ENCODE peak calls at places on chromosomes 11 and 22, in eight cellular contexts. One of them, this sample, is unnamed.

GRCh38 chr11:117232911-117233409 is 489 bp downstream of the RNF214 start:
- DNase-seq in astrocyte of the cerebellum: no peak
- DNase-seq in stimulated activated CD4-positive, alpha-beta T cell treated with anti-CD3 and anti-CD28 coated beads, Interleukin-4, amount 100 ng/mL, for 48 hours: no peak
- DNase-seq in left lobe of liver: no peak
- DNase-seq in CD4-positive, alpha-beta T cell: no peak
- DNase-seq in foreskin fibroblast: no peak
- DNase-seq in HTR-8/SVneo: peak
- DNase-seq in germinal center: peak
- DNase-seq in this sample: peak

GRCh38 chr22:41499624-41500280 is 30.8 kb downstream of the ACO2 start:
- DNase-seq in astrocyte of the cerebellum: no peak
- DNase-seq in stimulated activated CD4-positive, alpha-beta T cell treated with anti-CD3 and anti-CD28 coated beads, Interleukin-4, amount 100 ng/mL, for 48 hours: no peak
- DNase-seq in left lobe of liver: peak
- DNase-seq in CD4-positive, alpha-beta T cell: no peak
- DNase-seq in foreskin fibroblast: no peak
- DNase-seq in HTR-8/SVneo: no peak
- DNase-seq in germinal center: no peak
- DNase-seq in this sample: no peak

GRCh38 chr11:61795459-61795858 is 2.7 kb downstream of the FEN1 start:
- DNase-seq in astrocyte of the cerebellum: no peak
- DNase-seq in stimulated activated CD4-positive, alpha-beta T cell treated with anti-CD3 and anti-CD28 coated beads, Interleukin-4, amount 100 ng/mL, for 48 hours: no peak
- DNase-seq in left lobe of liver: no peak
- DNase-seq in CD4-positive, alpha-beta T cell: no peak
- DNase-seq in foreskin fibroblast: no peak
- DNase-seq in HTR-8/SVneo: no peak
- DNase-seq in germinal center: no peak
- DNase-seq in this sample: no peak

GRCh38 chr22:31124290-31124689 is 1.5 kb downstream of the INPP5J start:
- DNase-seq in astrocyte of the cerebellum: no peak
- DNase-seq in stimulated activated CD4-positive, alpha-beta T cell treated with anti-CD3 and anti-CD28 coated beads, Interleukin-4, amount 100 ng/mL, for 48 hours: no peak
- DNase-seq in left lobe of liver: no peak
- DNase-seq in CD4-positive, alpha-beta T cell: no peak
- DNase-seq in foreskin fibroblast: no peak
- DNase-seq in HTR-8/SVneo: no peak
- DNase-seq in germinal center: no peak
- DNase-seq in this sample: no peak

GRCh38 chr11:119085523-119085878 is 820 bp downstream of the HMBS start:
- DNase-seq in astrocyte of the cerebellum: no peak
- DNase-seq in stimulated activated CD4-positive, alpha-beta T cell treated with anti-CD3 and anti-CD28 coated beads, Interleukin-4, amount 100 ng/mL, for 48 hours: no peak
- DNase-seq in left lobe of liver: no peak
- DNase-seq in CD4-positive, alpha-beta T cell: peak
- DNase-seq in foreskin fibroblast: no peak
- DNase-seq in HTR-8/SVneo: no peak
- DNase-seq in germinal center: no peak
- DNase-seq in this sample: peak

GRCh38 chr11:56624661-56625110 is 10.0 kb upstream of the OR5M1 start:
- DNase-seq in astrocyte of the cerebellum: peak
- DNase-seq in stimulated activated CD4-positive, alpha-beta T cell treated with anti-CD3 and anti-CD28 coated beads, Interleukin-4, amount 100 ng/mL, for 48 hours: no peak
- DNase-seq in left lobe of liver: no peak
- DNase-seq in CD4-positive, alpha-beta T cell: no peak
- DNase-seq in foreskin fibroblast: no peak
- DNase-seq in HTR-8/SVneo: peak
- DNase-seq in germinal center: no peak
- DNase-seq in this sample: no peak

GRCh38 chr11:84899740-84900139 is 727.4 kb downstream of the DLG2 start:
- DNase-seq in astrocyte of the cerebellum: no peak
- DNase-seq in stimulated activated CD4-positive, alpha-beta T cell treated with anti-CD3 and anti-CD28 coated beads, Interleukin-4, amount 100 ng/mL, for 48 hours: no peak
- DNase-seq in left lobe of liver: no peak
- DNase-seq in CD4-positive, alpha-beta T cell: no peak
- DNase-seq in foreskin fibroblast: no peak
- DNase-seq in HTR-8/SVneo: no peak
- DNase-seq in germinal center: no peak
- DNase-seq in this sample: no peak

GRCh38 chr22:20002661-20003060 is 14.0 kb downstream of the ARVCF start:
- DNase-seq in astrocyte of the cerebellum: no peak
- DNase-seq in stimulated activated CD4-positive, alpha-beta T cell treated with anti-CD3 and anti-CD28 coated beads, Interleukin-4, amount 100 ng/mL, for 48 hours: no peak
- DNase-seq in left lobe of liver: no peak
- DNase-seq in CD4-positive, alpha-beta T cell: no peak
- DNase-seq in foreskin fibroblast: no peak
- DNase-seq in HTR-8/SVneo: no peak
- DNase-seq in germinal center: no peak
- DNase-seq in this sample: no peak

GRCh38 chr22:47032956-47033647 is 270.7 kb downstream of the TBC1D22A start:
- DNase-seq in astrocyte of the cerebellum: no peak
- DNase-seq in stimulated activated CD4-positive, alpha-beta T cell treated with anti-CD3 and anti-CD28 coated beads, Interleukin-4, amount 100 ng/mL, for 48 hours: no peak
- DNase-seq in left lobe of liver: no peak
- DNase-seq in CD4-positive, alpha-beta T cell: no peak
- DNase-seq in foreskin fibroblast: no peak
- DNase-seq in HTR-8/SVneo: no peak
- DNase-seq in germinal center: no peak
- DNase-seq in this sample: peak

GRCh38 chr11:36130401-36130800 is 158.8 kb downstream of the COMMD9 start:
- DNase-seq in astrocyte of the cerebellum: no peak
- DNase-seq in stimulated activated CD4-positive, alpha-beta T cell treated with anti-CD3 and anti-CD28 coated beads, Interleukin-4, amount 100 ng/mL, for 48 hours: no peak
- DNase-seq in left lobe of liver: no peak
- DNase-seq in CD4-positive, alpha-beta T cell: no peak
- DNase-seq in foreskin fibroblast: no peak
- DNase-seq in HTR-8/SVneo: no peak
- DNase-seq in germinal center: no peak
- DNase-seq in this sample: no peak

GRCh38 chr11:57499413-57499982 is 16.0 kb downstream of the SLC43A1 start:
- DNase-seq in astrocyte of the cerebellum: peak
- DNase-seq in stimulated activated CD4-positive, alpha-beta T cell treated with anti-CD3 and anti-CD28 coated beads, Interleukin-4, amount 100 ng/mL, for 48 hours: peak
- DNase-seq in left lobe of liver: peak
- DNase-seq in CD4-positive, alpha-beta T cell: no peak
- DNase-seq in foreskin fibroblast: peak
- DNase-seq in HTR-8/SVneo: no peak
- DNase-seq in germinal center: peak
- DNase-seq in this sample: peak

GRCh38 chr22:31241200-31241599 is 29.1 kb downstream of the LIMK2 start:
- DNase-seq in astrocyte of the cerebellum: no peak
- DNase-seq in stimulated activated CD4-positive, alpha-beta T cell treated with anti-CD3 and anti-CD28 coated beads, Interleukin-4, amount 100 ng/mL, for 48 hours: no peak
- DNase-seq in left lobe of liver: no peak
- DNase-seq in CD4-positive, alpha-beta T cell: no peak
- DNase-seq in foreskin fibroblast: no peak
- DNase-seq in HTR-8/SVneo: no peak
- DNase-seq in germinal center: no peak
- DNase-seq in this sample: no peak

GRCh38 chr11:74926304-74927030 is 22.4 kb downstream of the XRRA1 start:
- DNase-seq in astrocyte of the cerebellum: no peak
- DNase-seq in stimulated activated CD4-positive, alpha-beta T cell treated with anti-CD3 and anti-CD28 coated beads, Interleukin-4, amount 100 ng/mL, for 48 hours: no peak
- DNase-seq in left lobe of liver: no peak
- DNase-seq in CD4-positive, alpha-beta T cell: no peak
- DNase-seq in foreskin fibroblast: peak
- DNase-seq in HTR-8/SVneo: no peak
- DNase-seq in germinal center: no peak
- DNase-seq in this sample: no peak

GRCh38 chr22:31715157-31715778 is 34.7 kb downstream of the PRR14L start:
- DNase-seq in astrocyte of the cerebellum: no peak
- DNase-seq in stimulated activated CD4-positive, alpha-beta T cell treated with anti-CD3 and anti-CD28 coated beads, Interleukin-4, amount 100 ng/mL, for 48 hours: no peak
- DNase-seq in left lobe of liver: no peak
- DNase-seq in CD4-positive, alpha-beta T cell: no peak
- DNase-seq in foreskin fibroblast: no peak
- DNase-seq in HTR-8/SVneo: no peak
- DNase-seq in germinal center: no peak
- DNase-seq in this sample: no peak

GRCh38 chr22:44383652-44384562 is 71.2 kb upstream of the SHISAL1 start:
- DNase-seq in astrocyte of the cerebellum: no peak
- DNase-seq in stimulated activated CD4-positive, alpha-beta T cell treated with anti-CD3 and anti-CD28 coated beads, Interleukin-4, amount 100 ng/mL, for 48 hours: no peak
- DNase-seq in left lobe of liver: peak
- DNase-seq in CD4-positive, alpha-beta T cell: no peak
- DNase-seq in foreskin fibroblast: no peak
- DNase-seq in HTR-8/SVneo: no peak
- DNase-seq in germinal center: no peak
- DNase-seq in this sample: no peak

GRCh38 chr11:14309425-14310192 is 49.4 kb downstream of the RRAS2 start:
- DNase-seq in astrocyte of the cerebellum: no peak
- DNase-seq in stimulated activated CD4-positive, alpha-beta T cell treated with anti-CD3 and anti-CD28 coated beads, Interleukin-4, amount 100 ng/mL, for 48 hours: no peak
- DNase-seq in left lobe of liver: no peak
- DNase-seq in CD4-positive, alpha-beta T cell: no peak
- DNase-seq in foreskin fibroblast: no peak
- DNase-seq in HTR-8/SVneo: no peak
- DNase-seq in germinal center: no peak
- DNase-seq in this sample: no peak

GRCh38 chr11:65646921-65647701 is 9.2 kb downstream of the SIPA1 start:
- DNase-seq in astrocyte of the cerebellum: no peak
- DNase-seq in stimulated activated CD4-positive, alpha-beta T cell treated with anti-CD3 and anti-CD28 coated beads, Interleukin-4, amount 100 ng/mL, for 48 hours: no peak
- DNase-seq in left lobe of liver: peak
- DNase-seq in CD4-positive, alpha-beta T cell: no peak
- DNase-seq in foreskin fibroblast: no peak
- DNase-seq in HTR-8/SVneo: no peak
- DNase-seq in germinal center: no peak
- DNase-seq in this sample: peak

GRCh38 chr11:34050536-34050935 is 995 bp upstream of the CAPRIN1 start:
- DNase-seq in astrocyte of the cerebellum: no peak
- DNase-seq in stimulated activated CD4-positive, alpha-beta T cell treated with anti-CD3 and anti-CD28 coated beads, Interleukin-4, amount 100 ng/mL, for 48 hours: no peak
- DNase-seq in left lobe of liver: no peak
- DNase-seq in CD4-positive, alpha-beta T cell: no peak
- DNase-seq in foreskin fibroblast: no peak
- DNase-seq in HTR-8/SVneo: no peak
- DNase-seq in germinal center: no peak
- DNase-seq in this sample: no peak

GRCh38 chr22:24834845-24835570 is 29.0 kb downstream of the SGSM1 start:
- DNase-seq in astrocyte of the cerebellum: no peak
- DNase-seq in stimulated activated CD4-positive, alpha-beta T cell treated with anti-CD3 and anti-CD28 coated beads, Interleukin-4, amount 100 ng/mL, for 48 hours: no peak
- DNase-seq in left lobe of liver: no peak
- DNase-seq in CD4-positive, alpha-beta T cell: no peak
- DNase-seq in foreskin fibroblast: no peak
- DNase-seq in HTR-8/SVneo: no peak
- DNase-seq in germinal center: no peak
- DNase-seq in this sample: no peak

GRCh38 chr22:42905702-42906183 is 48.7 kb upstream of the ARFGAP3 start:
- DNase-seq in astrocyte of the cerebellum: no peak
- DNase-seq in stimulated activated CD4-positive, alpha-beta T cell treated with anti-CD3 and anti-CD28 coated beads, Interleukin-4, amount 100 ng/mL, for 48 hours: no peak
- DNase-seq in left lobe of liver: peak
- DNase-seq in CD4-positive, alpha-beta T cell: no peak
- DNase-seq in foreskin fibroblast: no peak
- DNase-seq in HTR-8/SVneo: no peak
- DNase-seq in germinal center: no peak
- DNase-seq in this sample: no peak

GRCh38 chr11:126500981-126501380 is 145.5 kb downstream of the ST3GAL4 start:
- DNase-seq in astrocyte of the cerebellum: no peak
- DNase-seq in stimulated activated CD4-positive, alpha-beta T cell treated with anti-CD3 and anti-CD28 coated beads, Interleukin-4, amount 100 ng/mL, for 48 hours: no peak
- DNase-seq in left lobe of liver: no peak
- DNase-seq in CD4-positive, alpha-beta T cell: no peak
- DNase-seq in foreskin fibroblast: no peak
- DNase-seq in HTR-8/SVneo: no peak
- DNase-seq in germinal center: no peak
- DNase-seq in this sample: no peak

GRCh38 chr11:93572171-93572570 is 29.0 kb upstream of the SMCO4 start:
- DNase-seq in astrocyte of the cerebellum: no peak
- DNase-seq in stimulated activated CD4-positive, alpha-beta T cell treated with anti-CD3 and anti-CD28 coated beads, Interleukin-4, amount 100 ng/mL, for 48 hours: no peak
- DNase-seq in left lobe of liver: no peak
- DNase-seq in CD4-positive, alpha-beta T cell: no peak
- DNase-seq in foreskin fibroblast: no peak
- DNase-seq in HTR-8/SVneo: no peak
- DNase-seq in germinal center: no peak
- DNase-seq in this sample: no peak

GRCh38 chr22:22703715-22704114 is 59.3 kb downstream of the GGTLC2 start:
- DNase-seq in astrocyte of the cerebellum: no peak
- DNase-seq in stimulated activated CD4-positive, alpha-beta T cell treated with anti-CD3 and anti-CD28 coated beads, Interleukin-4, amount 100 ng/mL, for 48 hours: no peak
- DNase-seq in left lobe of liver: peak
- DNase-seq in CD4-positive, alpha-beta T cell: no peak
- DNase-seq in foreskin fibroblast: peak
- DNase-seq in HTR-8/SVneo: no peak
- DNase-seq in germinal center: no peak
- DNase-seq in this sample: no peak

GRCh38 chr22:49975543-49976389 is 15.2 kb downstream of the PIM3 start:
- DNase-seq in astrocyte of the cerebellum: no peak
- DNase-seq in stimulated activated CD4-positive, alpha-beta T cell treated with anti-CD3 and anti-CD28 coated beads, Interleukin-4, amount 100 ng/mL, for 48 hours: peak
- DNase-seq in left lobe of liver: peak
- DNase-seq in CD4-positive, alpha-beta T cell: peak
- DNase-seq in foreskin fibroblast: peak
- DNase-seq in HTR-8/SVneo: no peak
- DNase-seq in germinal center: no peak
- DNase-seq in this sample: peak

GRCh38 chr11:33652930-33653329 is 47.7 kb downstream of the C11orf91 start:
- DNase-seq in astrocyte of the cerebellum: no peak
- DNase-seq in stimulated activated CD4-positive, alpha-beta T cell treated with anti-CD3 and anti-CD28 coated beads, Interleukin-4, amount 100 ng/mL, for 48 hours: no peak
- DNase-seq in left lobe of liver: no peak
- DNase-seq in CD4-positive, alpha-beta T cell: no peak
- DNase-seq in foreskin fibroblast: no peak
- DNase-seq in HTR-8/SVneo: no peak
- DNase-seq in germinal center: no peak
- DNase-seq in this sample: no peak

GRCh38 chr22:45422237-45422983 is 8.9 kb downstream of the RIBC2 start:
- DNase-seq in astrocyte of the cerebellum: no peak
- DNase-seq in stimulated activated CD4-positive, alpha-beta T cell treated with anti-CD3 and anti-CD28 coated beads, Interleukin-4, amount 100 ng/mL, for 48 hours: no peak
- DNase-seq in left lobe of liver: peak
- DNase-seq in CD4-positive, alpha-beta T cell: no peak
- DNase-seq in foreskin fibroblast: no peak
- DNase-seq in HTR-8/SVneo: no peak
- DNase-seq in germinal center: no peak
- DNase-seq in this sample: no peak

GRCh38 chr11:125720781-125721180 is 25.3 kb upstream of the PATE1 start:
- DNase-seq in astrocyte of the cerebellum: no peak
- DNase-seq in stimulated activated CD4-positive, alpha-beta T cell treated with anti-CD3 and anti-CD28 coated beads, Interleukin-4, amount 100 ng/mL, for 48 hours: no peak
- DNase-seq in left lobe of liver: no peak
- DNase-seq in CD4-positive, alpha-beta T cell: no peak
- DNase-seq in foreskin fibroblast: no peak
- DNase-seq in HTR-8/SVneo: no peak
- DNase-seq in germinal center: no peak
- DNase-seq in this sample: no peak

GRCh38 chr22:19876314-19876940 is 21.8 kb upstream of the GNB1L start:
- DNase-seq in astrocyte of the cerebellum: no peak
- DNase-seq in stimulated activated CD4-positive, alpha-beta T cell treated with anti-CD3 and anti-CD28 coated beads, Interleukin-4, amount 100 ng/mL, for 48 hours: no peak
- DNase-seq in left lobe of liver: peak
- DNase-seq in CD4-positive, alpha-beta T cell: peak
- DNase-seq in foreskin fibroblast: no peak
- DNase-seq in HTR-8/SVneo: no peak
- DNase-seq in germinal center: no peak
- DNase-seq in this sample: no peak

GRCh38 chr11:70798296-70798695 is 400.0 kb downstream of the CTTN start:
- DNase-seq in astrocyte of the cerebellum: no peak
- DNase-seq in stimulated activated CD4-positive, alpha-beta T cell treated with anti-CD3 and anti-CD28 coated beads, Interleukin-4, amount 100 ng/mL, for 48 hours: no peak
- DNase-seq in left lobe of liver: no peak
- DNase-seq in CD4-positive, alpha-beta T cell: no peak
- DNase-seq in foreskin fibroblast: no peak
- DNase-seq in HTR-8/SVneo: no peak
- DNase-seq in germinal center: no peak
- DNase-seq in this sample: no peak

GRCh38 chr11:126352934-126353801 is 2.3 kb upstream of the ST3GAL4 start:
- DNase-seq in astrocyte of the cerebellum: no peak
- DNase-seq in stimulated activated CD4-positive, alpha-beta T cell treated with anti-CD3 and anti-CD28 coated beads, Interleukin-4, amount 100 ng/mL, for 48 hours: no peak
- DNase-seq in left lobe of liver: no peak
- DNase-seq in CD4-positive, alpha-beta T cell: no peak
- DNase-seq in foreskin fibroblast: peak
- DNase-seq in HTR-8/SVneo: no peak
- DNase-seq in germinal center: no peak
- DNase-seq in this sample: no peak

GRCh38 chr11:123920943-123921342 is 18.5 kb upstream of the OR4D5 start:
- DNase-seq in astrocyte of the cerebellum: no peak
- DNase-seq in stimulated activated CD4-positive, alpha-beta T cell treated with anti-CD3 and anti-CD28 coated beads, Interleukin-4, amount 100 ng/mL, for 48 hours: no peak
- DNase-seq in left lobe of liver: no peak
- DNase-seq in CD4-positive, alpha-beta T cell: no peak
- DNase-seq in foreskin fibroblast: no peak
- DNase-seq in HTR-8/SVneo: no peak
- DNase-seq in germinal center: no peak
- DNase-seq in this sample: no peak

GRCh38 chr22:42978453-42979103 is 36.4 kb downstream of the PACSIN2 start:
- DNase-seq in astrocyte of the cerebellum: no peak
- DNase-seq in stimulated activated CD4-positive, alpha-beta T cell treated with anti-CD3 and anti-CD28 coated beads, Interleukin-4, amount 100 ng/mL, for 48 hours: no peak
- DNase-seq in left lobe of liver: no peak
- DNase-seq in CD4-positive, alpha-beta T cell: no peak
- DNase-seq in foreskin fibroblast: peak
- DNase-seq in HTR-8/SVneo: no peak
- DNase-seq in germinal center: no peak
- DNase-seq in this sample: no peak

GRCh38 chr11:64459609-64460008 is 100.6 kb downstream of the RPS6KA4 start:
- DNase-seq in astrocyte of the cerebellum: no peak
- DNase-seq in stimulated activated CD4-positive, alpha-beta T cell treated with anti-CD3 and anti-CD28 coated beads, Interleukin-4, amount 100 ng/mL, for 48 hours: no peak
- DNase-seq in left lobe of liver: peak
- DNase-seq in CD4-positive, alpha-beta T cell: peak
- DNase-seq in foreskin fibroblast: no peak
- DNase-seq in HTR-8/SVneo: no peak
- DNase-seq in germinal center: no peak
- DNase-seq in this sample: no peak

GRCh38 chr11:2564588-2565440 is 120.0 kb downstream of the KCNQ1 start:
- DNase-seq in astrocyte of the cerebellum: no peak
- DNase-seq in stimulated activated CD4-positive, alpha-beta T cell treated with anti-CD3 and anti-CD28 coated beads, Interleukin-4, amount 100 ng/mL, for 48 hours: no peak
- DNase-seq in left lobe of liver: no peak
- DNase-seq in CD4-positive, alpha-beta T cell: no peak
- DNase-seq in foreskin fibroblast: no peak
- DNase-seq in HTR-8/SVneo: no peak
- DNase-seq in germinal center: no peak
- DNase-seq in this sample: no peak